ENCODE peak calls at places on chromosomes 2 and 18, in four cellular contexts. W is K562, R is SK-N-SH, S is GM12878. I is an unnamed sample.

GRCh38 chr2:168490015-168490874 is 34.2 kb downstream of the CERS6 start:
- DNase-seq in W (peak; percentile 67), R (no peak), S (peak; percentile 92), I (no peak)

GRCh38 chr2:46184794-46185583 is 112.2 kb upstream of the EPAS1 start:
- DNase-seq in W (peak; percentile 55), S (no peak), R (no peak), I (peak; percentile 52)

GRCh38 chr2:75896779-75897366 is 186.2 kb upstream of the GCFC2 start:
- DNase-seq in W (peak; percentile 20), R (peak; percentile 35), S (no peak), I (peak; percentile 61)

GRCh38 chr2:25161055-25161781 is 7.2 kb downstream of the POMC start:
- DNase-seq in S (no peak), R (no peak), W (no peak), I (peak; percentile 43)

GRCh38 chr2:53208815-53209214 is 558.8 kb upstream of the CHAC2 start:
- DNase-seq in W (no peak), S (no peak), R (no peak), I (no peak)

GRCh38 chr2:28934769-28935168 is 40.3 kb downstream of the WDR43 start:
- DNase-seq in R (no peak), S (no peak), W (no peak), I (no peak)

GRCh38 chr2:114091010-114091409 is 201.1 kb downstream of the ACTR3 start:
- DNase-seq in W (no peak), R (no peak), S (no peak), I (no peak)

GRCh38 chr2:70202236-70202806 is 11.5 kb upstream of the C2orf42 start:
- DNase-seq in R (no peak), W (no peak), S (no peak), I (no peak)

GRCh38 chr18:74284501-74285004 is 7.2 kb downstream of the CYB5A start:
- DNase-seq in R (peak; percentile 39), S (no peak), W (no peak), I (no peak)

GRCh38 chr2:105454801-105455485 is 56.1 kb upstream of the FHL2 start:
- DNase-seq in S (peak; percentile 1), R (no peak), W (peak; percentile 54), I (peak; percentile 61)

GRCh38 chr2:75025633-75026380 is 67.4 kb downstream of the POLE4 start:
- DNase-seq in R (no peak), W (no peak), S (no peak), I (no peak)

GRCh38 chr18:25245299-25245698 is 106.7 kb downstream of the ZNF521 start:
- DNase-seq in W (no peak), R (no peak), S (no peak), I (no peak)

GRCh38 chr18:902179-902718 is 2.4 kb upstream of the ADCYAP1 start:
- DNase-seq in W (peak; percentile 50), R (no peak), S (no peak), I (no peak)

GRCh38 chr2:33457588-33458247 is 18.7 kb upstream of the RASGRP3 start:
- DNase-seq in R (no peak), W (peak; percentile 20), S (no peak), I (no peak)

GRCh38 chr2:182047544-182047943 is 61.9 kb downstream of the PPP1R1C start:
- DNase-seq in R (no peak), S (no peak), W (no peak), I (no peak)

GRCh38 chr18:37567994-37568359 is 2.4 kb upstream of the CELF4 start:
- DNase-seq in S (no peak), W (no peak), R (no peak), I (no peak)
- TF ChIP-seq USF1 in S (no peak), W (no peak), R (no peak), I (no peak)

GRCh38 chr2:3574155-3574554 is 905 bp upstream of the RPS7 start:
- DNase-seq in W (no peak), R (no peak), S (no peak), I (no peak)

GRCh38 chr2:3581367-3582262 is 6.6 kb downstream of the RPS7 start:
- DNase-seq in S (no peak), W (no peak), R (no peak), I (no peak)

GRCh38 chr2:3580449-3580848 is 5.4 kb downstream of the RPS7 start:
- DNase-seq in R (no peak), W (no peak), S (no peak), I (no peak)

GRCh38 chr2:3575534-3576324 is 669 bp downstream of the RPS7 start:
- DNase-seq in S (no peak), W (peak; percentile 29), R (peak; percentile 55), I (no peak)

DNA sequence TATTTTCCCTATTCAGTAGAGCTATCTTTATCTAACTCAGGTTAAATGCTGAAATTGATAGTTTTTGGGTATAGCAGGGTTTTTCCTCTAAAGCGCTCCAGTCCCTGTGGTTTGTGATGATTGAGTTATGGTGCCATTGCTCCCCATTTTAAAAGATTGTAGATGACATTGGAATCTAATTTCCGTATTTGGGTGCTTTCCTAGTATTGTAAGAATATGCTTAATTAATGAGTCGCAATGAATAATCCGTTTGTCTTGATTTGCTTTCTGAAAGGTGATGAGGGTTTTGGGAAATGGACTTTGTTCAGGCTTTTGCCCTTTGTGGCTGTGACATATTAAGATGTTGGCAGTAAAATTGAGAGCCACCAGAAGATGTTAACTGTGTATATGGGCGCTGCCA is 3.9 kb downstream of the RPS7 start:
- DNase-seq in R (no peak), S (no peak), W (no peak), I (no peak)
- TF ChIP-seq USF1 in R (no peak), S (no peak), W (no peak), I (no peak)

DNA sequence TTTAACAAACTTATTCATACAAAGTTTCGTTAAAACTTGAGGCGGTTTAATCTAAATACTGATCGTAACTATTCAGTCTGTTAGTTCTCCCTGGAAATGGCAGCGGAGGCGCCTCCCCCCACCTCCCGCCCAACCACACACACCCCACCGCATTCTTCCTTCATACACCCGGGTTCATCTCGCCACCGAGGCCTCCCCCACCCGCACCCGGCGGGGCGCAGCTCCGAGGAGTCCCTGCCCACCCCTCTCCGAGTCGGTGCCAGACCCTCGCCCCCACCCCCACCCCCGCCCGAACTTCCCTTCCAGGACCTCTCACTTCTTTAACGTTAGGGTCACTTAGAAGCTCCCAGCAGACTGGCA is 881 bp downstream of the ZNF516 start:
- DNase-seq in W (no peak), R (peak; percentile 57), S (no peak), I (peak; percentile 42)
- TF ChIP-seq USF1 in W (no peak), R (no peak), S (no peak), I (no peak)

DNA sequence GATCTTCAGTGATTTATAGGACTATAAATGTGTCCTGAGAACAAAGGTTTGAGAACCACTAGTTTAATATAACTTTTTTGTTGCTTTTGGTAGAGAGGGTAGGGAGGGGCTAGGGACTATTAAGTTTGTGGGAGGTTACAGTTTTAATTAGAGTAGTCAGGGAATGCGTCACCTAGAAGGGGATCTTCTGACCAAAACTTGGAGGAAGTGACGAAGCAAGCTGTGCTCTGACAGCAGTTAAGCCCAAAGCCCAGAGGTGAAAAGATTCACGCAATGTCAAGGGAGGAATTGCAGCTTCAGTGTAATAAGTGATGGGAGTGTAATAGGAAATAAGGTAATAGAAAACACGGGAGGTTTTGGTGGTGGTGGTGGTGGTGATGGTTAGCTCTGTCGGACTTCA is 8.1 kb downstream of the TDRD15 start:
- DNase-seq in R (no peak), S (no peak), W (no peak), I (no peak)
- TF ChIP-seq USF1 in R (no peak), S (no peak), W (no peak), I (no peak)

I was measured in WTC11.